ENCODE peak calls at places on chromosome 14, in nine cellular contexts. R is CD4-positive, CD25-positive, alpha-beta regulatory T cell; F is Peyer's patch; Z is psoas muscle; L is hepatocyte; W is A549; P is K562; X is CD4-positive, alpha-beta memory T cell; A is SJSA1. E is an unnamed sample.

GRCh38 chr14:99026471-99026870 is 245.5 kb downstream of the BCL11B start:
- DNase-seq in R (no peak), F (no peak), Z (no peak), L (no peak), W (peak), P (no peak), X (no peak), A (no peak), E (no peak)

GRCh38 chr14:100070310-100070709 is 5.1 kb downstream of the EVL start:
- DNase-seq in R (peak), F (no peak), Z (no peak), L (no peak), W (no peak), P (no peak), X (peak), A (no peak), E (no peak)

GRCh38 chr14:54147285-54147684 is 190.7 kb upstream of the BMP4 start:
- DNase-seq in R (no peak), F (no peak), Z (no peak), L (no peak), W (peak), P (no peak), X (no peak), A (peak), E (no peak)

GRCh38 chr14:50062438-50063039 is 53.8 kb downstream of the VCPKMT start:
- DNase-seq in R (peak), F (peak), Z (no peak), L (peak), W (peak), P (peak), X (peak), A (peak), E (peak)

GRCh38 chr14:57390037-57390805 is at the start of gene NAA30:
- DNase-seq in R (peak), F (peak), Z (peak), L (peak), W (peak), P (peak), X (peak), A (peak), E (peak)

GRCh38 chr14:103108749-103109207 is 14.3 kb downstream of the EXOC3L4 start:
- DNase-seq in R (no peak), F (no peak), Z (peak), L (no peak), W (peak), P (peak), X (no peak), A (peak), E (peak)

GRCh38 chr14:31286456-31287293 is 79.1 kb upstream of the HECTD1 start:
- DNase-seq in R (no peak), F (no peak), Z (no peak), L (peak), W (peak), P (peak), X (no peak), A (no peak), E (peak)

GRCh38 chr14:44135972-44136371 is 371.1 kb downstream of the FSCB start:
- DNase-seq in R (no peak), F (no peak), Z (no peak), L (no peak), W (no peak), P (no peak), X (no peak), A (no peak), E (no peak)

GRCh38 chr14:96989293-96989692 is 192.1 kb downstream of the VRK1 start:
- DNase-seq in R (no peak), F (no peak), Z (no peak), L (no peak), W (no peak), P (no peak), X (no peak), A (no peak), E (no peak)

GRCh38 chr14:103696466-103697071 is 18.7 kb downstream of the XRCC3 start:
- DNase-seq in R (no peak), F (no peak), Z (peak), L (no peak), W (no peak), P (no peak), X (no peak), A (no peak), E (no peak)

GRCh38 chr14:91244501-91244901 is at the start of gene GPR68:
- DNase-seq in R (peak), F (no peak), Z (no peak), L (peak), W (no peak), P (no peak), X (peak), A (no peak), E (peak)

GRCh38 chr14:32366995-32367394 is 37.9 kb downstream of the AKAP6 start:
- DNase-seq in R (no peak), F (no peak), Z (no peak), L (no peak), W (no peak), P (no peak), X (no peak), A (no peak), E (no peak)

GRCh38 chr14:53924754-53925153 is 31.9 kb downstream of the BMP4 start:
- DNase-seq in R (no peak), F (no peak), Z (no peak), L (peak), W (peak), P (no peak), X (no peak), A (no peak), E (no peak)

GRCh38 chr14:39015360-39015961 is 87.6 kb downstream of the SEC23A start:
- DNase-seq in R (peak), F (no peak), Z (no peak), L (peak), W (peak), P (peak), X (peak), A (no peak), E (no peak)

GRCh38 chr14:102140027-102140749 is 491 bp downstream of the WDR20 start:
- DNase-seq in R (no peak), F (peak), Z (peak), L (peak), W (peak), P (peak), X (peak), A (peak), E (peak)

GRCh38 chr14:77622562-77622961 is 6.1 kb upstream of the SPTLC2 start:
- DNase-seq in R (no peak), F (no peak), Z (no peak), L (peak), W (no peak), P (no peak), X (no peak), A (no peak), E (no peak)

GRCh38 chr14:37550511-37550910 is 44.5 kb downstream of the FOXA1 start:
- DNase-seq in R (no peak), F (no peak), Z (no peak), L (no peak), W (no peak), P (no peak), X (no peak), A (no peak), E (no peak)

GRCh38 chr14:19911114-19911513 is 9.3 kb upstream of the OR4K5 start:
- DNase-seq in R (no peak), F (no peak), Z (no peak), L (no peak), W (no peak), P (no peak), X (no peak), A (no peak), E (no peak)

GRCh38 chr14:61578745-61579144 is 116.6 kb upstream of the HIF1A start:
- DNase-seq in R (peak), F (no peak), Z (no peak), L (no peak), W (no peak), P (no peak), X (peak), A (no peak), E (no peak)

GRCh38 chr14:103626150-103626850 is 2.7 kb upstream of the KLC1 start:
- DNase-seq in R (no peak), F (peak), Z (no peak), L (no peak), W (no peak), P (no peak), X (no peak), A (no peak), E (no peak)

GRCh38 chr14:61581340-61581739 is 114.0 kb upstream of the HIF1A start:
- DNase-seq in R (no peak), F (no peak), Z (no peak), L (no peak), W (no peak), P (no peak), X (no peak), A (no peak), E (no peak)

GRCh38 chr14:91332448-91333059 is 85.1 kb downstream of the CCDC88C start:
- DNase-seq in R (no peak), F (no peak), Z (peak), L (peak), W (no peak), P (no peak), X (no peak), A (no peak), E (no peak)

GRCh38 chr14:52064174-52064573 is 4.7 kb downstream of the NID2 start:
- DNase-seq in R (no peak), F (no peak), Z (no peak), L (no peak), W (no peak), P (no peak), X (no peak), A (no peak), E (no peak)

GRCh38 chr14:28361486-28361885 is 405.1 kb upstream of the FOXG1 start:
- DNase-seq in R (no peak), F (no peak), Z (no peak), L (no peak), W (peak), P (no peak), X (no peak), A (no peak), E (no peak)

GRCh38 chr14:21268612-21269251 is 510 bp downstream of the HNRNPC start:
- DNase-seq in R (peak), F (peak), Z (peak), L (peak), W (peak), P (peak), X (peak), A (peak), E (no peak)

GRCh38 chr14:96445844-96446710 is 54.1 kb downstream of the AK7 start:
- DNase-seq in R (no peak), F (no peak), Z (no peak), L (no peak), W (no peak), P (peak), X (no peak), A (no peak), E (no peak)

GRCh38 chr14:51236314-51236713 is 3.7 kb upstream of the TMX1 start:
- DNase-seq in R (no peak), F (no peak), Z (no peak), L (no peak), W (no peak), P (no peak), X (no peak), A (no peak), E (no peak)

GRCh38 chr14:88233915-88234314 is 89.2 kb downstream of the KCNK10 start:
- DNase-seq in R (no peak), F (no peak), Z (no peak), L (peak), W (peak), P (peak), X (no peak), A (no peak), E (peak)

GRCh38 chr14:85421166-85421877 is 108.6 kb upstream of the FLRT2 start:
- DNase-seq in R (no peak), F (no peak), Z (no peak), L (peak), W (peak), P (no peak), X (no peak), A (peak), E (no peak)

GRCh38 chr14:89773644-89774316 is 180.8 kb downstream of the EFCAB11 start:
- DNase-seq in R (peak), F (peak), Z (peak), L (peak), W (peak), P (no peak), X (peak), A (peak), E (peak)
- H3K27ac ChIP-seq in R (no peak), F (no peak), Z (no peak), L (peak), W (peak), P (no peak), X (no peak), A (peak), E (no peak)

GRCh38 chr14:64645220-64645891 is 58.9 kb upstream of the PLEKHG3 start:
- DNase-seq in R (no peak), F (no peak), Z (no peak), L (peak), W (peak), P (no peak), X (no peak), A (peak), E (no peak)
- H3K27ac ChIP-seq in R (no peak), F (peak), Z (peak), L (peak), W (peak), P (no peak), X (no peak), A (peak), E (no peak)

GRCh38 chr14:56196274-56196673 is 78.1 kb downstream of the PELI2 start:
- DNase-seq in R (no peak), F (no peak), Z (no peak), L (no peak), W (no peak), P (no peak), X (no peak), A (no peak), E (no peak)
- H3K27ac ChIP-seq in R (no peak), F (peak), Z (peak), L (no peak), W (peak), P (no peak), X (no peak), A (peak), E (no peak)

GRCh38 chr14:68306265-68306933 is 486.5 kb downstream of the ZFP36L1 start:
- DNase-seq in R (no peak), F (no peak), Z (no peak), L (no peak), W (no peak), P (no peak), X (no peak), A (no peak), E (no peak)
- H3K27ac ChIP-seq in R (no peak), F (peak), Z (no peak), L (peak), W (no peak), P (no peak), X (no peak), A (no peak), E (no peak)

GRCh38 chr14:105200074-105200473 is 19.0 kb upstream of the NUDT14 start:
- DNase-seq in R (no peak), F (no peak), Z (no peak), L (no peak), W (no peak), P (no peak), X (no peak), A (no peak), E (no peak)

GRCh38 chr14:105200641-105201040 is 19.5 kb upstream of the NUDT14 start:
- DNase-seq in R (no peak), F (no peak), Z (no peak), L (no peak), W (no peak), P (no peak), X (no peak), A (no peak), E (no peak)

GRCh38 chr14:105203057-105203494 is 22.0 kb upstream of the NUDT14 start:
- DNase-seq in R (peak), F (peak), Z (peak), L (peak), W (peak), P (peak), X (peak), A (peak), E (peak)

GRCh38 chr14:105201928-105202513 is 20.9 kb upstream of the NUDT14 start:
- DNase-seq in R (no peak), F (peak), Z (no peak), L (no peak), W (no peak), P (no peak), X (no peak), A (no peak), E (no peak)

GRCh38 chr14:105201156-105201927 is 20.2 kb upstream of the NUDT14 start:
- DNase-seq in R (no peak), F (no peak), Z (no peak), L (no peak), W (no peak), P (no peak), X (no peak), A (no peak), E (no peak)
- H3K27ac ChIP-seq in R (no peak), F (peak), Z (peak), L (no peak), W (no peak), P (no peak), X (no peak), A (peak), E (no peak)

GRCh38 chr14:75577724-75578098 is 709 bp upstream of the FLVCR2 start:
- DNase-seq in R (peak), F (peak), Z (peak), L (peak), W (peak), P (peak), X (peak), A (peak), E (peak)

GRCh38 chr14:75577090-75577489 is 1.3 kb upstream of the FLVCR2 start:
- DNase-seq in R (no peak), F (no peak), Z (no peak), L (no peak), W (no peak), P (no peak), X (no peak), A (no peak), E (no peak)

GRCh38 chr14:75578099-75578785 is at the start of gene FLVCR2:
- DNase-seq in R (peak), F (peak), Z (peak), L (peak), W (peak), P (peak), X (peak), A (peak), E (peak)

GRCh38 chr14:75579882-75580281 is 1.5 kb downstream of the FLVCR2 start:
- DNase-seq in R (no peak), F (no peak), Z (no peak), L (no peak), W (no peak), P (no peak), X (no peak), A (no peak), E (no peak)

DNA sequence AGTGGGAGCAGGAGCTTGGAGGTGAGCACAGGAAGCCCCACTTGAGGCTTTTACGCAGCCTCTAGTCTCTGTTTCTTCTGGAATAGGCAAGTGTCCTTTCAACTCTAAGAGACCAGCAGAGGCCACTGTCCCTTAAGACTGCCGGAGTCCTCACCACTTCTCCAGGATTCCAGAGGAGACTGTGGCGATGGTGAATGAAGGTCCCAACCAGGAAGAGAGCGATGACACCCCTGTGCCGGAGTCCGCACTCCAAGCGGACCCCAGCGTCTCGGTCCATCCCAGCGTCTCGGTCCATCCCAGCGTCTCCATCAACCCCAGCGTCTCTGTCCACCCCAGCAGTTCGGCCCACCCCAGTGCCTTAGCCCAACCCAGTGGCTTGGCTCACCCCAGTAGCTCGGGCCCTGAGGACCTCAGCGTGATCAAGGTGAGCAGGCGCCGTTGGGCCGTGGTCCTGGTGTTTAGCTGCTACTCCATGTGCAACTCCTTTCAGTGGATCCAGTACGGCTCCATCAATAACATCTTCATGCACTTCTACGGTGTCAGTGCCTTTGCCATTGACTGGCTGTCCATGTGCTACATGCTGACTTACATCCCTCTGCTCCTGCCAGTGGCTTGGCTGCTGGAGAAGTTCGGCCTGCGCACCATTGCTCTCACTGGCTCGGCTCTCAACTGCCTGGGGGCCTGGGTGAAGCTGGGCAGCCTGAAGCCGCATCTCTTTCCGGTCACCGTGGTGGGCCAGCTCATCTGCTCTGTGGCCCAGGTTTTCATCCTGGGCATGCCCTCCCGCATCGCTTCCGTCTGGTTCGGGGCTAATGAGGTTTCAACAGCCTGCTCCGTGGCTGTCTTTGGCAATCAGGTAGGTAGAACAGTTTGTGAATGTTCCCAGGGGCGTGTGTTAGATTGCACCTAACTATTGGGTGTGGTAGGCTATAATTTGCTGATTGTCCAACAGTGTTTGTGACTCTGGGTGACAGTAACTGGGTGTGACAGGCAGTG is 664 bp downstream of the FLVCR2 start:
- DNase-seq in R (no peak), F (no peak), Z (peak), L (peak), W (peak), P (no peak), X (no peak), A (no peak), E (peak)
- H3K27ac ChIP-seq in R (peak), F (peak), Z (peak), L (peak), W (peak), P (no peak), X (peak), A (no peak), E (no peak)

GRCh38 chr14:23558363-23559009 is 2.4 kb downstream of the THTPA start:
- DNase-seq in R (no peak), F (no peak), Z (no peak), L (no peak), W (no peak), P (no peak), X (no peak), A (no peak), E (no peak)
- H3K27ac ChIP-seq in R (no peak), F (no peak), Z (no peak), L (peak), W (no peak), P (no peak), X (no peak), A (no peak), E (peak)

GRCh38 chr14:93982684-93983007 is 6.3 kb upstream of the ASB2 start:
- DNase-seq in R (no peak), F (no peak), Z (peak), L (no peak), W (no peak), P (no peak), X (no peak), A (no peak), E (no peak)
- H3K27ac ChIP-seq in R (no peak), F (peak), Z (peak), L (no peak), W (no peak), P (no peak), X (no peak), A (no peak), E (peak)